ENCODE peak calls at places on chromosomes 13 and 19, in nine cellular contexts. L is fibroblast of villous mesenchyme, Q is upper lobe of left lung, R is adrenal gland, B is pancreas, C is neural progenitor cell, I is type B pancreatic cell, E is neural crest cell, V is foreskin fibroblast. N is an unnamed sample.

GRCh38 chr13:94759120-94759728 is 46.9 kb upstream of the SOX21 start:
- DNase-seq in E (no peak), R (no peak), I (no peak), Q (peak), B (no peak), V (no peak), L (no peak), C (no peak), N (no peak)

GRCh38 chr13:103210348-103210747 is 144.1 kb upstream of the SLC10A2 start:
- DNase-seq in Q (no peak), V (no peak), R (no peak), L (no peak), C (no peak), E (no peak), B (no peak), I (no peak), N (no peak)

GRCh38 chr19:5696196-5697021 is 6.3 kb downstream of the RPL36 start:
- DNase-seq in R (no peak), L (no peak), C (no peak), E (no peak), V (no peak), I (no peak), Q (peak), B (peak), N (no peak)

GRCh38 chr13:67878376-67878775 is 648.2 kb upstream of the PCDH9 start:
- DNase-seq in V (no peak), Q (peak), I (no peak), E (no peak), R (no peak), C (no peak), B (no peak), L (no peak), N (no peak)

GRCh38 chr19:33194884-33195710 is 967 bp downstream of the LRP3 start:
- DNase-seq in L (peak), Q (peak), I (peak), B (peak), E (no peak), V (peak), R (peak), C (peak), N (no peak)

GRCh38 chr13:66367356-66367755 is 862.8 kb downstream of the PCDH9 start:
- DNase-seq in V (peak), C (no peak), B (no peak), L (peak), R (no peak), E (no peak), Q (no peak), I (no peak), N (no peak)

GRCh38 chr13:49669735-49670309 is 21.5 kb downstream of the EBPL start:
- DNase-seq in E (peak), B (peak), R (peak), Q (no peak), L (peak), I (no peak), V (peak), C (peak), N (peak)

GRCh38 chr13:95327190-95327589 is 25.9 kb upstream of the ABCC4 start:
- DNase-seq in R (no peak), C (no peak), Q (no peak), V (no peak), B (no peak), E (no peak), I (no peak), L (no peak), N (no peak)

GRCh38 chr19:48468806-48469055 is 438 bp upstream of the CYTH2 start:
- DNase-seq in V (no peak), C (no peak), E (no peak), I (no peak), L (no peak), B (no peak), Q (no peak), R (no peak), N (no peak)

GRCh38 chr13:113652404-113653263 is 5.4 kb downstream of the ATP4B start:
- DNase-seq in I (peak), C (no peak), E (no peak), B (peak), V (no peak), Q (no peak), L (no peak), R (no peak), N (no peak)

GRCh38 chr13:31436478-31436877 is 236.7 kb downstream of the B3GLCT start:
- DNase-seq in R (no peak), E (no peak), I (no peak), L (no peak), Q (no peak), V (no peak), C (no peak), B (no peak), N (no peak)

GRCh38 chr19:30406220-30406944 is 34.2 kb downstream of the ZNF536 start:
- DNase-seq in C (peak), B (no peak), I (no peak), Q (no peak), R (peak), E (peak), L (no peak), V (peak), N (peak)

GRCh38 chr13:113078895-113079720 is 26.5 kb upstream of the F7 start:
- DNase-seq in I (no peak), E (no peak), V (no peak), L (no peak), Q (no peak), B (no peak), C (no peak), R (no peak), N (no peak)

GRCh38 chr13:28548872-28549271 is 53.9 kb upstream of the FLT1 start:
- DNase-seq in B (no peak), L (no peak), R (no peak), I (no peak), C (peak), E (no peak), V (no peak), Q (no peak), N (no peak)

GRCh38 chr13:68027311-68027710 is 797.2 kb upstream of the PCDH9 start:
- DNase-seq in I (no peak), C (no peak), R (no peak), L (no peak), E (no peak), V (no peak), B (no peak), Q (no peak), N (no peak)

GRCh38 chr19:7781157-7781556 is 18.1 kb downstream of the CLEC4M start:
- DNase-seq in R (no peak), L (no peak), V (no peak), C (no peak), I (no peak), B (no peak), Q (no peak), E (no peak), N (no peak)

GRCh38 chr19:13089139-13089856 is 13.4 kb downstream of the LYL1 start:
- DNase-seq in C (peak), E (no peak), Q (no peak), B (no peak), R (no peak), L (no peak), I (no peak), V (no peak), N (no peak)

GRCh38 chr19:7789447-7789846 is 26.4 kb downstream of the CLEC4M start:
- DNase-seq in L (no peak), R (no peak), V (no peak), B (no peak), Q (peak), I (no peak), C (peak), E (no peak), N (peak)

GRCh38 chr13:74289861-74290260 is 155.7 kb upstream of the KLF12 start:
- DNase-seq in C (no peak), I (no peak), E (no peak), Q (no peak), L (no peak), R (no peak), V (no peak), B (no peak), N (no peak)

GRCh38 chr19:49850487-49851342 is at the start of gene PTOV1:
- DNase-seq in C (peak), Q (peak), R (peak), V (peak), B (peak), I (peak), E (peak), L (peak), N (peak)

GRCh38 chr13:85709721-85710120 is 89.5 kb downstream of the SLITRK6 start:
- DNase-seq in R (no peak), Q (no peak), L (no peak), V (no peak), B (no peak), I (no peak), C (no peak), E (no peak), N (no peak)

GRCh38 chr13:41454170-41454569 is 3.2 kb upstream of the RGCC start:
- DNase-seq in B (no peak), L (no peak), I (no peak), Q (peak), R (no peak), E (no peak), C (no peak), V (no peak), N (no peak)

GRCh38 chr19:18340237-18340989 is at the start of gene PGPEP1:
- DNase-seq in I (peak), V (peak), Q (peak), R (peak), L (peak), E (peak), C (peak), B (peak), N (peak)

GRCh38 chr19:13137290-13137794 is 12.8 kb downstream of the STX10 start:
- DNase-seq in C (no peak), B (no peak), E (no peak), Q (no peak), I (no peak), V (no peak), L (no peak), R (no peak), N (no peak)

GRCh38 chr13:93466502-93467036 is 240.0 kb downstream of the GPC6 start:
- DNase-seq in E (no peak), R (no peak), V (peak), L (no peak), B (no peak), Q (no peak), C (no peak), I (no peak), N (no peak)

GRCh38 chr19:12985049-12985776 is 10.1 kb upstream of the NFIX start:
- DNase-seq in V (peak), L (peak), I (no peak), R (no peak), C (peak), Q (peak), E (no peak), B (peak), N (no peak)

GRCh38 chr19:8357007-8357521 is 6.9 kb upstream of the ANGPTL4 start:
- DNase-seq in R (no peak), B (no peak), C (no peak), L (peak), E (no peak), Q (no peak), V (no peak), I (no peak), N (no peak)

GRCh38 chr19:1850809-1851544 is 2.7 kb upstream of the REXO1 start:
- DNase-seq in I (no peak), C (no peak), E (no peak), L (no peak), R (peak), Q (no peak), V (no peak), B (peak), N (no peak)
- TF ChIP-seq CTCF in I (no peak), C (no peak), E (no peak), L (no peak), R (no peak), Q (no peak), V (peak), B (no peak), N (peak)

DNA sequence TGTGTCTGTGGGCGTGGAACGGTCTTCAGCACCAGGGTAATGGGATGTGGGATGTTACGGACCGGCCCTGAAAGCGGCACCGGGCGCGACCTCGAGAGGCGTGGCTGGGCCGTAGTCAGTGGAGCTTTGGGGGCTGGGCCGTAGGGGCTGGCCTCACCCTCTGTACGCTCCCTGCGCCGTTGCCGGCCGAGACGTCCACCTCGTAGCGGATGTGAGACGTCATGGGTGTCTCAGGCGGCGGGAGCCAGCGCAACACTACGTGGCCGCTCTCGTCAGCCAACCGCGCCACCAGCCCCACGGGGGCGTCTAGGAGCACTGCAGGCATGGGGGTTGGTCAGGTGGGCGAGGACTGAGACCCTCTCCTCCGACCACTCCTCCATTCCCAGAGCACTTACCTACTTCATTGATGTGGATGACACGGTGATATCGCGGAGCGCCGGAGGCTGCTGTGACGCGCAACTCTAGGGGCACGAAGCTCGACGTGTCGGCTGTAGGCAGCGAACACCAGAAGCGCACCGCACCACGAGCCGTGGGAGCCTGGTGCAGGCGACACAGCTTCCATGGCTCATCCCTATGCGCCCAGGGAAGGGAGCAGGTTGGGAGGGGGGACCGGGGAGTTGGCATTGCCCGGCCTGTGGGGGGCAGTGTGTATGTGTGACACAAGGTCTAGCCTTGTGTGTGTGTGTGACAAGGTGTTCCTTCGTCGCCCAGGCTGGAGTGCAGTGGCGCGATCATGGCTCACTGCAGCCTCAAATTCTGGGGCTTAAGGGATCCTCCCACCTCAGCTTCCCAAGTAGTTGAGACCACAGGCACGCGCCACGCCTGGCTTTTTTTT is 2.4 kb downstream of the EPOR start:
- DNase-seq in Q (peak), B (peak), C (peak), L (peak), V (peak), R (peak), E (peak), I (no peak), N (peak)
- TF ChIP-seq CTCF in Q (no peak), B (no peak), C (peak), L (no peak), V (no peak), R (no peak), E (peak), I (no peak), N (peak)

GRCh38 chr19:38209152-38209551 is 14.9 kb downstream of the DPF1 start:
- DNase-seq in E (no peak), B (no peak), L (no peak), Q (no peak), R (no peak), I (no peak), V (no peak), C (peak), N (no peak)

GRCh38 chr19:38211779-38212178 is 12.2 kb downstream of the DPF1 start:
- DNase-seq in V (no peak), L (no peak), Q (peak), B (no peak), E (no peak), I (no peak), R (no peak), C (peak), N (no peak)

GRCh38 chr19:38209671-38210457 is 14.2 kb downstream of the DPF1 start:
- DNase-seq in I (no peak), Q (peak), R (peak), E (no peak), L (peak), B (no peak), C (peak), V (peak), N (no peak)

GRCh38 chr19:38210458-38210987 is 13.5 kb downstream of the DPF1 start:
- DNase-seq in Q (peak), L (peak), I (peak), E (peak), C (peak), B (no peak), R (peak), V (no peak), N (no peak)

DNA sequence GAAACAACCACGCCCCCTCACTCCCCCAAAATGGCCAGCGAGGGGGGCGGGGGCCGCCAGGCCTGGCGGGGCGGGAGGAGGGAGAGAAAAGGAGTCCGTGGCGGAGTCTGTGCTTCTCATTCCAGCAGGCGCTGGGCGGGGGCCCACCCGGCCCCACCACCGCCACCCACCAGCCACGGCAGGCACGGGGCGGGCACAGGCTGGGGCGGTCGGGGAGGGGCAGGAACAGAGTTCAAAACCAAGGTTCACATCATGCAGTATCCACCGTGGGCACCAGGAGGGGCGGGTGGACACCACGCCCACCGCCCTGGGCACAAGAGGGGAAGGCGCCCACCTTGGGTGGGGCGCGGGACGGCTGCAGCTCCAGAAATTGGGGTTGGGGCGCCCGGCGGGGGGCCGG is 12.8 kb downstream of the DPF1 start:
- DNase-seq in B (no peak), E (no peak), I (no peak), C (peak), Q (peak), V (no peak), R (no peak), L (no peak), N (no peak)
- TF ChIP-seq CTCF in B (no peak), E (peak), I (peak), C (no peak), Q (no peak), V (no peak), R (no peak), L (peak), N (no peak)

DNA sequence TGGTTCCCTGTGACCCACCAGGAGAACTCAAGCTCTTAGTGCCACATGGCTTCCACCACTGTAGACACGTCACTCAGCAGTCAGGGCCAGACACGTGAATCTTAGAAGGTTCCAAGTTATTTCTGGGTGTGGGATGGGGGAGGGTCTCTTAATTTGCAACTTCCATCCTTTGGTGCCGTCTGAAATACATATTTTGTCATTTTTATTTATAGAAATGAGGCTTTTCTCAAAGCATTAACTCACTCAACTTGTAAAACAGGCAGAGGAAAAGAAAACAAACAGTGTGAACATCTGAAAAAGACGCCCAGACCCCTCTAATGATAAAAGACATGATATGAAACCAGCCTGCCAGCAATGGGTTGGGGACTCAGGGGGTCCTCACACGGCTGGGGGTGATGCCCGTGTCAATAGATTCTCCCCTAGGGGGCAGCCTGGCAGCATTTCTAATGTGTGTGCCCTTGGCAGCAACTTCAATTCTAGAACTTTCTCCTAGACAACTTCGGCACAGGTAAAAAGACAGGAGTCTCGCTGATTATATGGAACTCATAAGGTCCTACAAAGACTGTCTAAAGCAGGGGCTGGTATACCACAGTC is 15.4 kb downstream of the PIP5K1C start:
- DNase-seq in R (no peak), B (no peak), E (no peak), I (no peak), C (no peak), L (no peak), Q (no peak), V (no peak), N (no peak)
- TF ChIP-seq CTCF in R (no peak), B (no peak), E (no peak), I (no peak), C (no peak), L (no peak), Q (no peak), V (no peak), N (no peak)

GRCh38 chr19:45079911-45080469 is 930 bp downstream of the GEMIN7 start:
- DNase-seq in E (no peak), R (no peak), B (no peak), Q (no peak), C (peak), L (no peak), V (no peak), I (no peak), N (no peak)

GRCh38 chr19:45076851-45077730 is 813 bp upstream of the ZNF296 start:
- DNase-seq in R (no peak), V (no peak), B (no peak), I (no peak), E (no peak), L (no peak), C (no peak), Q (no peak), N (no peak)

GRCh38 chr19:45082170-45082569 is 3.1 kb downstream of the GEMIN7 start:
- DNase-seq in C (no peak), E (no peak), V (no peak), R (no peak), I (no peak), B (no peak), Q (no peak), L (no peak), N (no peak)

GRCh38 chr19:45078390-45079062 is 534 bp upstream of the GEMIN7 start:
- DNase-seq in R (no peak), C (no peak), E (no peak), B (no peak), L (no peak), I (no peak), V (no peak), Q (no peak), N (no peak)

DNA sequence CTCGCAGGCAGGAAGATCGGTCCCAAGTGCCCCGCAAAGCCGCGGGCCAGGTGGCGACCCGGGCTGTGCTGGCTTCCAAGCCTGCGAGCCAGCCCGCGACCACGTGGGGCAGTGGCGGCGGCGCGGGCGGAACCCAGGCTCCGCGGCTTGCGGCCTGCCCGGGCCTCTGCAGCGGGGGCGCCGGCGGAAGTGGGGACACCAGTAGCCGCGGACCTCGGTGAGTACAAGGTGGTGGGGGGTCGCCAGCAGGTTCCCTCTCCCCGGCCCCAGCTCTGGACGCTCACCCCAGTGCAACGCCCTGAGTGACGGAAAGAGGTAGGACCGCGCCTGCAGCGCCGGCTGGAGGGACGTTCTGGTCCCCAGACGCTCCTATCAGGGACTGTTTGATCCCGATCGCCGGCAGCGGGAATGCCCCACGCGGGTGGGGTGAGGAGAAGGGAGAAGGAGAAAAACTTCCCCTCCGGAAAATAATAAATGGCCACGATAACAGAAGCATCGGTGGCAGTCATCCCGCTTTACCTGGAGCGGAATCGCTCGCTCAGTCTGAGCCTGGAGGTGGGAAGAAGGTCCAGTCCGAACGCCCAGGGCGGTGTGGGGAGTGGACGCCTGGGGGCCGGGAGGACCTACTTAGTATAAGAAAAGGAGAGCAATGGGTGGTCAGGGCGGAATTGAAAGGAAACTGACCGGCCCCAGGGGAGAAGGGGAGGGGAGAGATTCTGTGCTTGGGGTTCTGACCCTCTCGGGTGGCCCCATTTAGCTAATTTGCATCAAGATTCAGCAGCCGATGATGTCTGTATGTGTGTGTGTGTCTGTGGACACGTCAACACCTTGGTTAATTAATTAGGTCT is at the start of gene GEMIN7:
- DNase-seq in L (peak), C (peak), I (peak), E (peak), V (peak), B (peak), Q (peak), R (peak), N (peak)
- TF ChIP-seq CTCF in L (no peak), C (peak), I (peak), E (peak), V (no peak), B (no peak), Q (no peak), R (no peak), N (no peak)